ENCODE peak calls at places on chromosomes 12 and 14, in six cellular contexts. B, Y, K, E, J and P are unnamed samples.

GRCh38 chr12:54935235-54935951 is 49.2 kb downstream of the TESPA1 start:
- DNase-seq in B (peak), J (peak), E (peak), Y (peak), K (no peak), P (no peak)

GRCh38 chr12:89960607-89961394 is 252.2 kb upstream of the ATP2B1 start:
- DNase-seq in B (no peak), E (no peak), Y (peak), J (no peak), K (no peak), P (no peak)

GRCh38 chr12:5329118-5329517 is 102.8 kb upstream of the NTF3 start:
- DNase-seq in J (no peak), Y (no peak), K (no peak), B (no peak), E (no peak), P (no peak)

GRCh38 chr12:91811481-91812287 is 334.0 kb downstream of the BTG1 start:
- DNase-seq in Y (peak), J (peak), E (peak), B (peak), K (peak), P (peak)

GRCh38 chr12:3967556-3968160 is 94.5 kb upstream of the PARP11 start:
- DNase-seq in J (no peak), K (no peak), Y (no peak), B (peak), E (no peak), P (no peak)

GRCh38 chr14:92646952-92647461 is 101.4 kb downstream of the LGMN start:
- DNase-seq in K (no peak), B (no peak), J (peak), Y (peak), E (peak), P (no peak)

GRCh38 chr12:51362307-51362706 is 15.8 kb upstream of the CELA1 start:
- DNase-seq in J (no peak), K (no peak), E (no peak), B (no peak), Y (no peak), P (no peak)

GRCh38 chr14:65173973-65174693 is 71.8 kb upstream of the MAX start:
- DNase-seq in Y (no peak), B (peak), J (no peak), K (no peak), E (no peak), P (no peak)

GRCh38 chr12:109552971-109553370 is 20.3 kb downstream of the MMAB start:
- DNase-seq in J (no peak), Y (no peak), E (no peak), K (no peak), B (no peak), P (no peak)

GRCh38 chr12:87820524-87821194 is 208.5 kb downstream of the C12orf50 start:
- DNase-seq in E (peak), B (peak), K (no peak), Y (peak), J (no peak), P (no peak)

GRCh38 chr12:52920937-52921336 is 16.1 kb upstream of the KRT8 start:
- DNase-seq in J (no peak), B (peak), Y (peak), K (no peak), E (peak), P (no peak)

GRCh38 chr12:124686001-124686884 is 118.8 kb upstream of the NCOR2 start:
- DNase-seq in K (no peak), J (no peak), Y (peak), E (peak), B (peak), P (peak)

GRCh38 chr12:103495783-103496456 is at the start of gene C12orf42:
- DNase-seq in J (peak), B (peak), Y (peak), K (no peak), E (peak), P (no peak)

GRCh38 chr12:49953146-49953545 is 2.6 kb downstream of the AQP2 start:
- DNase-seq in J (no peak), E (no peak), K (no peak), Y (no peak), B (no peak), P (peak)

GRCh38 chr12:118537481-118537917 is 161.1 kb downstream of the SUDS3 start:
- DNase-seq in J (no peak), Y (no peak), K (no peak), E (no peak), B (no peak), P (no peak)

GRCh38 chr14:77037338-77037782 is 8.9 kb upstream of the IRF2BPL start:
- DNase-seq in E (peak), Y (no peak), K (no peak), B (no peak), J (no peak), P (no peak)

GRCh38 chr12:108495054-108495453 is 20.0 kb upstream of the FICD start:
- DNase-seq in K (peak), B (peak), Y (peak), J (peak), E (peak), P (peak)

GRCh38 chr14:77276295-77276935 is 5.4 kb upstream of the NGB start:
- DNase-seq in Y (no peak), K (no peak), B (no peak), E (no peak), J (no peak), P (no peak)

GRCh38 chr14:56474419-56475022 is 105.1 kb upstream of the TMEM260 start:
- DNase-seq in K (peak), Y (peak), E (peak), J (peak), B (peak), P (peak)

GRCh38 chr12:15558915-15559528 is 230.2 kb downstream of the EPS8 start:
- DNase-seq in E (no peak), J (no peak), Y (peak), B (no peak), K (no peak), P (no peak)

GRCh38 chr12:67474934-67475620 is 173.5 kb upstream of the DYRK2 start:
- DNase-seq in E (peak), K (no peak), B (no peak), J (no peak), Y (no peak), P (no peak)

GRCh38 chr12:53443955-53444354 is 2.4 kb downstream of the PRR13 start:
- DNase-seq in K (no peak), J (no peak), B (peak), E (no peak), Y (no peak), P (no peak)

GRCh38 chr12:116673713-116674112 is 64.2 kb downstream of the SPRING1 start:
- DNase-seq in J (no peak), E (no peak), Y (no peak), K (peak), B (peak), P (no peak)

GRCh38 chr12:6765634-6766581 is at the start of gene PTMS:
- DNase-seq in Y (peak), K (peak), B (peak), J (peak), E (peak), P (peak)

GRCh38 chr14:33682746-33683145 is 268.1 kb downstream of the EGLN3 start:
- DNase-seq in J (no peak), Y (no peak), E (peak), K (no peak), B (peak), P (no peak)

GRCh38 chr12:98440165-98440581 is 75.2 kb upstream of the TMPO start:
- DNase-seq in B (peak), Y (peak), K (no peak), E (peak), J (peak), P (no peak)

GRCh38 chr12:98438826-98439225 is 76.6 kb upstream of the TMPO start:
- DNase-seq in B (no peak), J (no peak), E (no peak), K (no peak), Y (no peak), P (no peak)

DNA sequence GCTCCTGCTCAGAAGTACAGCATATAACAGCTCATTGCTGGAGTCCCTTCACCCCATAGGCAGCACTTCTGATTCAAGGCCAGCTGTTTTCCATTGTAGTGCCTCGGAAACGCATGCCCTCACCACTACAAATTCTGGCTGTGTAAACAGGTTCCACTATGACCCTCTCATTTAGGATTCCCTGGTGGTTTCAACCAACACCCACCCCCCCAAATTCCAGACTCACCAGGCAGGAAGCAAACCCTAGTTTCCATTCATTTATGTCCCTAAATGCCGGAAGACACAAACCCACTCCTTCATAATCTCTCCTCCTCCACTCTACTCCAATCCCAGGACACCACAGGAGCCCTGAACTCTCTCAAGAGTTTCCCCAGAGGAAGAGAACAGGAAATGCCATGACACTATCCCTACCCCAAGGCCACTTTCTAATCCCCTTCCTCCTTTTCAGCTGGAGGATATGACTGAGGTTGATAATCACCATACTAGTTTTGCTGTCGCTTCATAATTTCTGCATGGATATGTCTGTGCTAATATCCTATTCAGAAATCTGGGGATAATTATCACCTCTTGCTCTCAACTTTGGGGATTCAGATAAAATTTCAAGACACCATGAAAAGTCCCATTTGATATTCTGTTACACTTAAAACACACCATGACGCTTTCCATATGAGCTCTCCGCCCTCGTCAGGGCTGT is 75.8 kb upstream of the TMPO start:
- DNase-seq in B (peak), K (no peak), E (peak), J (peak), Y (no peak), P (no peak)
- H3K4me3 ChIP-seq in B (no peak), K (no peak), E (peak), J (no peak), Y (no peak), P (no peak)

GRCh38 chr12:93103154-93103553 is 174.1 kb upstream of the EEA1 start:
- DNase-seq in B (no peak), Y (no peak), K (no peak), E (no peak), J (no peak), P (no peak)
- H3K9ac ChIP-seq in B (no peak), Y (no peak), K (no peak), E (no peak), J (no peak), P (no peak)

GRCh38 chr12:65533177-65533883 is 254.8 kb downstream of the MSRB3 start:
- DNase-seq in J (peak), K (peak), E (no peak), B (no peak), Y (no peak), P (no peak)
- H3K4me3 ChIP-seq in J (no peak), K (no peak), E (peak), B (no peak), Y (no peak), P (no peak)

GRCh38 chr12:30795660-30796507 is 41.1 kb upstream of the CAPRIN2 start:
- DNase-seq in E (peak), B (peak), Y (peak), K (no peak), J (peak), P (no peak)

GRCh38 chr12:30794020-30794419 is 39.3 kb upstream of the CAPRIN2 start:
- DNase-seq in B (peak), J (no peak), E (no peak), K (no peak), Y (no peak), P (no peak)

GRCh38 chr12:30796508-30796780 is 41.7 kb upstream of the CAPRIN2 start:
- DNase-seq in B (no peak), K (no peak), Y (no peak), J (no peak), E (peak), P (no peak)

GRCh38 chr12:30794591-30795409 is 40.0 kb upstream of the CAPRIN2 start:
- DNase-seq in K (no peak), E (peak), B (peak), Y (peak), J (peak), P (no peak)

DNA sequence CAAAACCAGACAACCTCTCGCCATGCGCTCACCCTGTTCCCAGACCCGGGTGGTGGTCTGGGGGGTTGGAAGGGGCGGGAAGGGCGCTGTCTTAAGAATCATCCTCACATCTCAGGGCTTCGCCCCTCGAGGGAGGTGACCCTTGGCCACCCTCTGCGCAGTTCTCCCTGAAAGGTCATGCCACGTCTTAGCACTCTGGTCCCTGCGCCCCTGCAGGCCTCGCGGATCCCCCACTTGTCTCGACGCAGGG is 40.6 kb upstream of the CAPRIN2 start:
- DNase-seq in E (no peak), B (no peak), J (no peak), K (no peak), Y (no peak), P (no peak)
- H3K9ac ChIP-seq in E (peak), B (peak), J (peak), K (no peak), Y (peak), P (no peak)

GRCh38 chr12:62214847-62215246 is 45.4 kb upstream of the USP15 start:
- DNase-seq in E (no peak), Y (no peak), J (no peak), K (no peak), B (no peak), P (no peak)

GRCh38 chr12:62210422-62210821 is 49.8 kb upstream of the USP15 start:
- DNase-seq in J (peak), K (peak), E (peak), Y (no peak), B (peak), P (peak)

GRCh38 chr12:62215506-62215905 is 44.7 kb upstream of the USP15 start:
- DNase-seq in Y (peak), B (peak), E (peak), K (no peak), J (no peak), P (no peak)

GRCh38 chr12:62207248-62207647 is 53.0 kb upstream of the USP15 start:
- DNase-seq in K (no peak), Y (no peak), J (no peak), B (no peak), E (no peak), P (no peak)

GRCh38 chr12:62211510-62211909 is 48.7 kb upstream of the USP15 start:
- DNase-seq in J (no peak), Y (no peak), K (no peak), E (no peak), B (no peak), P (no peak)
- H3K4me3 ChIP-seq in J (no peak), Y (no peak), K (no peak), E (no peak), B (no peak), P (no peak)